ENCODE peak calls at places on chromosomes 11 and 22, in six cellular contexts. Z is stomach, U is ovary, V is SK-N-SH, R is tibial nerve, S is upper lobe of left lung. P is an unnamed sample.

GRCh38 chr11:126146454-126147192 is 64.8 kb downstream of the RPUSD4 start:
- DNase-seq in Z (no peak), U (no peak), V (no peak), R (no peak), S (no peak), P (no peak)

GRCh38 chr22:42863349-42863911 is 6.4 kb upstream of the ARFGAP3 start:
- DNase-seq in Z (no peak), U (no peak), V (no peak), R (no peak), S (no peak), P (no peak)

GRCh38 chr22:49853981-49854791 is 542 bp downstream of the ZBED4 start:
- DNase-seq in Z (no peak), U (no peak), V (peak; percentile 59), R (no peak), S (peak; percentile 39), P (no peak)

GRCh38 chr11:128734439-128735224 is 40.8 kb downstream of the FLI1 start:
- DNase-seq in Z (peak; percentile 50), U (no peak), V (no peak), R (no peak), S (peak; percentile 75), P (peak; percentile 77)

GRCh38 chr11:120331301-120331966 is 4.8 kb upstream of the ARHGEF12 start:
- DNase-seq in Z (peak; percentile 70), U (peak; percentile 45), V (no peak), R (no peak), S (no peak), P (no peak)

GRCh38 chr11:95544095-95544795 is 245.3 kb downstream of the FAM76B start:
- DNase-seq in Z (no peak), U (no peak), V (no peak), R (no peak), S (no peak), P (no peak)

GRCh38 chr11:83157755-83158473 is 983 bp downstream of the PCF11 start:
- DNase-seq in Z (peak; percentile 50), U (peak; percentile 64), V (peak; percentile 47), R (peak; percentile 16), S (peak; percentile 53), P (peak; percentile 81)

GRCh38 chr22:44698531-44699421 is 3.2 kb upstream of the PRR5 start:
- DNase-seq in Z (no peak), U (peak; percentile 63), V (no peak), R (peak; percentile 26), S (no peak), P (peak; percentile 81)

GRCh38 chr11:121591405-121592033 is 138.8 kb upstream of the SORL1-AS1 start:
- DNase-seq in Z (peak; percentile 70), U (peak; percentile 79), V (peak; percentile 78), R (peak; percentile 49), S (peak; percentile 65), P (peak; percentile 74)

GRCh38 chr11:108346451-108346850 is 120.9 kb downstream of the C11orf65 start:
- DNase-seq in Z (no peak), U (no peak), V (no peak), R (no peak), S (no peak), P (no peak)

GRCh38 chr11:13110929-13111812 is 102.1 kb downstream of the RASSF10 start:
- DNase-seq in Z (no peak), U (no peak), V (peak; percentile 71), R (no peak), S (no peak), P (no peak)

GRCh38 chr11:90235536-90235935 is 12.7 kb upstream of the CHORDC1 start:
- DNase-seq in Z (no peak), U (no peak), V (no peak), R (no peak), S (no peak), P (no peak)

GRCh38 chr11:109039611-109040010 is 374.7 kb downstream of the DDX10 start:
- DNase-seq in Z (no peak), U (no peak), V (no peak), R (no peak), S (no peak), P (no peak)

GRCh38 chr11:99410636-99411035 is 389.9 kb downstream of the CNTN5 start:
- DNase-seq in Z (no peak), U (no peak), V (no peak), R (no peak), S (no peak), P (no peak)

GRCh38 chr11:19311306-19312030 is 70.7 kb upstream of the E2F8 start:
- DNase-seq in Z (peak; percentile 76), U (peak; percentile 51), V (peak; percentile 66), R (peak; percentile 66), S (peak; percentile 39), P (peak; percentile 75)

GRCh38 chr22:44479662-44480061 is 18.4 kb downstream of the RTL6 start:
- DNase-seq in Z (no peak), U (no peak), V (no peak), R (no peak), S (no peak), P (no peak)

GRCh38 chr11:62217191-62217748 is 8.8 kb downstream of the SCGB2A1 start:
- DNase-seq in Z (no peak), U (no peak), V (no peak), R (no peak), S (no peak), P (no peak)

GRCh38 chr11:77113382-77114088 is 10.9 kb downstream of the OMP start:
- DNase-seq in Z (peak; percentile 55), U (peak; percentile 63), V (peak; percentile 74), R (no peak), S (no peak), P (no peak)

GRCh38 chr11:69947772-69948255 is 128.6 kb upstream of the FGF3 start:
- DNase-seq in Z (no peak), U (no peak), V (no peak), R (no peak), S (no peak), P (no peak)

GRCh38 chr11:68020575-68020974 is 9.9 kb upstream of the NDUFS8 start:
- DNase-seq in Z (peak; percentile 82), U (no peak), V (peak; percentile 82), R (no peak), S (peak; percentile 63), P (no peak)

GRCh38 chr22:34972498-34972897 is 93.5 kb upstream of the ISX start:
- DNase-seq in Z (no peak), U (no peak), V (no peak), R (no peak), S (no peak), P (no peak)

GRCh38 chr22:46846832-46847355 is 84.4 kb downstream of the TBC1D22A start:
- DNase-seq in Z (no peak), U (no peak), V (no peak), R (no peak), S (no peak), P (no peak)

GRCh38 chr11:58580311-58580710 is 1.4 kb downstream of the ZFP91 start:
- DNase-seq in Z (no peak), U (no peak), V (no peak), R (no peak), S (no peak), P (no peak)

GRCh38 chr11:58578635-58579191 is at the start of gene ZFP91:
- DNase-seq in Z (peak; percentile 98), U (peak; percentile 99), V (peak; percentile 90), R (peak; percentile 98), S (peak; percentile 98), P (peak; percentile 99)

GRCh38 chr11:58577441-58578135 is 1.3 kb upstream of the ZFP91 start:
- DNase-seq in Z (peak; percentile 50), U (no peak), V (no peak), R (peak; percentile 28), S (peak; percentile 68), P (peak; percentile 87)

GRCh38 chr11:58578136-58578634 is 678 bp upstream of the ZFP91 start:
- DNase-seq in Z (peak; percentile 95), U (peak; percentile 97), V (peak; percentile 77), R (peak; percentile 85), S (peak; percentile 93), P (peak; percentile 98)

DNA sequence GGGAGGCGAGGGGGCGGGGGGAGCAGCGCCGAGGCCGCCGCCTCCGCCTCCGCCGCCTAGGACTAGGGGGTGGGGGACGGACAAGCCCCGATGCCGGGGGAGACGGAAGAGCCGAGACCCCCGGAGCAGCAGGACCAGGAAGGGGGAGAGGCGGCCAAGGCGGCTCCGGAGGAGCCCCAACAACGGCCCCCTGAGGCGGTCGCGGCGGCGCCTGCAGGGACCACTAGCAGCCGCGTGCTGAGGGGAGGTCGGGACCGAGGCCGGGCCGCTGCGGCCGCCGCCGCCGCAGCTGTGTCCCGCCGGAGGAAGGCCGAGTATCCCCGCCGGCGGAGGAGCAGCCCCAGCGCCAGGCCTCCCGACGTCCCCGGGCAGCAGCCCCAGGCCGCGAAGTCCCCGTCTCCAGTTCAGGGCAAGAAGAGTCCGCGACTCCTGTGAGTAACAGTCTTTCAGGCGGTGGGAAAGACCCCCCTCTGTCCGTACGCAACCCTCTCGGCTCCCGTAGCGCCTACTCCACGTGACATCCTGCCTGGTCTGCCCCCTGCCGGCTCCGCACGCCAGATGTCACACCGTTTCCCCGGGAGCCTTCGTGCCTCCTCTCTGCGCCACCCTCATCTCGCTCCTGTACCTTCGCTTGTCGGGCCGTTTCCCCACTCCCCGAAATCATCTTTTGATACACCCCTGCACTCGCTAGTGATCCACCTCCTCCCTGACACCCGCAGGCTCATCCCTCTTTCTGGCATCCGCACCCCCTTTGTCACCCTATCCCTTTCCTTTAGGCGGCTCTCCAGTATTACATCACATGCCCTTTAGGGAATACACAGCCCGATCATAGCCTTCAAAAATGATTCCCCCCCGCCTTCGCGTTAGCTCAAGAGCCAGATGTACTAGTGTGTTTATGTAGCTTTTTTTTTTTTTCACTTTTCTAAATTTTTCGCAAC is 598 bp downstream of the ZFP91 start:
- DNase-seq in Z (peak; percentile 91), U (peak; percentile 94), V (peak; percentile 80), R (peak; percentile 86), S (peak; percentile 91), P (peak; percentile 97)
- TF ChIP-seq EP300 in Z (no peak), U (peak; percentile 58), V (no peak), R (peak; percentile 98), S (no peak), P (peak; percentile 24)

DNA sequence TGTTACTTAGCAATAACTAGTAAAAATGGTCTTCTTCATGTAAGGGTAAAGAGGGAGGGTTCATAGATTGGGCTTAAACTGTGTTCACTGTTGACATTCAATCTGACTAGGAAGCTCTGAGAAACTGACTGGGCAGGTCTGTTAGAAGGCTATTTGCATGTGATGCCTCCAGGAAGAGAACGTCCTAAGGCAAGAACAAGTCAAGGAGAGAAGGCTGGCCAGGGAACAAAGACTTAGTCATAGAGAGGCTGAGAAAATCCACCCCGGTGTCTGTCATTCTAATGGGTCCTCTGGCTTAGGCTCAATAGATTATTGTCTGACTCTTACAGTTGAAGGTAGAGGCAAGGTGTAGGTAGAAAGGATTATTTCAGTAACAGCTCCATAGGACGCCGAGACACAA is 50.3 kb upstream of the CD44 start:
- DNase-seq in Z (no peak), U (no peak), V (no peak), R (no peak), S (no peak), P (no peak)
- H3K27ac ChIP-seq in Z (no peak overlapping the region), U (no peak overlapping the region), V (no peak overlapping the region), R (no peak overlapping the region), S (no peak overlapping the region), P (peak overlapping the region; percentile 22)

GRCh38 chr11:61092280-61092766 is 10.0 kb upstream of the CD5 start:
- DNase-seq in Z (no peak), U (no peak), V (no peak), R (no peak), S (peak; percentile 28), P (no peak)
- TF ChIP-seq EP300 in Z (no peak), U (no peak), V (no peak), R (no peak), S (no peak), P (no peak)

DNA sequence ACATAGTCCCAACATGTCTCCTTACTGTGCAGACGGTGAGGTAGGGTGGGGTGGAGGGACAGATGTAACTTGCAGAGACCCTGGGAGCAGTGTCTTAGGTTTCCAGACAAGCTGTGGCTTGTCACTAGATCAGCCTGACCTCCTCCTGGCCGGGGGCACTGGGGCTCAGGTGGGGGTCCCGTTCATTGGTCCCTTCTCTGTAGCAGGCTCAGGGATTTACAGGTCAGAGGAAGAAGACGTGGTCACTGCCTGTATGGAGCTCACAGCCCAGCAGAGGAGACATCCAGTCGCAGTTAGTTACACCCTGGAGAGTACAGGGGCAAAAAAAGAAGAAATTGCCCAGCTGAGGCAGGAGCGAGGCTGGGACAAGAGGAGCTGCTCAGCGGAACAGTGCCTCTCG is 22.0 kb upstream of the TUB start:
- DNase-seq in Z (peak; percentile 17), U (no peak), V (no peak), R (no peak), S (no peak), P (peak; percentile 56)
- H3K27ac ChIP-seq in Z (no peak overlapping the region), U (no peak overlapping the region), V (no peak overlapping the region), R (no peak overlapping the region), S (no peak overlapping the region), P (no peak overlapping the region)